ENCODE peak calls at places on chromosomes 7 and 10, in eight cellular contexts. V is prostate gland, N is GM23338, G is esophagus muscularis mucosa, X is K562, Z is breast epithelium, T is transverse colon, K is HL-60. P is an unnamed sample.

GRCh38 chr7:85554294-85554877 is 367.5 kb upstream of the SEMA3D start:
- DNase-seq in X (peak; percentile 44), V (peak; percentile 9), Z (no peak), N (peak; percentile 77), G (no peak), K (peak; percentile 19), T (no peak), P (peak; percentile 63)

GRCh38 chr7:123282181-123282580 is 82.4 kb upstream of the SLC13A1 start:
- DNase-seq in X (no peak), G (no peak), V (no peak), N (no peak), T (no peak), K (no peak), Z (no peak), P (no peak)

GRCh38 chr10:132257271-132257670 is 50.5 kb downstream of the STK32C start:
- DNase-seq in V (no peak), Z (no peak), K (no peak), X (peak; percentile 32), G (no peak), N (no peak), T (no peak), P (no peak)

GRCh38 chr10:125037145-125037544 is 95.2 kb downstream of the ZRANB1 start:
- DNase-seq in X (no peak), T (peak; percentile 46), V (no peak), Z (peak; percentile 55), G (no peak), N (peak; percentile 50), K (no peak), P (no peak)

GRCh38 chr7:134996097-134996550 is 9.8 kb downstream of the AGBL3 start:
- DNase-seq in X (no peak), T (peak; percentile 32), G (no peak), K (no peak), V (no peak), Z (no peak), N (no peak), P (no peak)

GRCh38 chr10:102504179-102504975 is 605 bp downstream of the SUFU start:
- DNase-seq in K (peak; percentile 61), N (peak; percentile 85), T (peak; percentile 29), G (no peak), X (peak; percentile 38), V (peak; percentile 21), Z (peak; percentile 30), P (peak; percentile 49)

GRCh38 chr10:122461367-122461728 is at the start of gene HTRA1:
- DNase-seq in T (peak; percentile 52), X (no peak), K (no peak), N (peak; percentile 79), Z (peak; percentile 49), G (no peak), V (peak; percentile 64), P (peak; percentile 67)

GRCh38 chr10:12937527-12937926 is 64.0 kb downstream of the CCDC3 start:
- DNase-seq in N (no peak), K (no peak), V (no peak), Z (no peak), X (no peak), G (no peak), T (no peak), P (no peak)

DNA sequence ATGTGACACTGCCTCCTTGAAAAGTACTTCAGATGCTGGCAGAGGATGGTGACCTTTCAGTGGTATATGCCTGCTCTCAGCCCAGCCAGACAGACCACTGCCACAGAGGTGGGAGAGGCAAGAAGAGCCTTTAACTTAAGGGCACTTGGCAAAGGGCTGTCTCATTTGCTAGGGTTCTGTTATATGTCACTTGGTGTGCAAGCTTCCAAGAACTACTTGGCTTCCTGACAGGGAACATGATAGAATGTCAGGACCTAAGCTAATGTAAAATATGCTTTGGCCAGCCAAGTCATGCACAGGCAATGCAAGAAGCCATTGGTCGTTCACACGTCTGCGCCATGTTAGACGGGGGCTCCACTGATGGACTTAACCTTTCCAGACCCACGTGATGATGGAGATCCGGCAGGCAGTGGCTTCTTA is 54.7 kb downstream of the RBM20 start:
- DNase-seq in Z (no peak), K (no peak), V (no peak), X (no peak), G (no peak), T (no peak), N (no peak), P (no peak)
- TF ChIP-seq POLR2AphosphoS5 in Z (no peak), K (no peak), V (no peak), X (no peak), G (peak; percentile 73), T (peak; percentile 53), N (no peak), P (no peak)

GRCh38 chr10:49398000-49398861 is 2.3 kb upstream of the DRGX start:
- DNase-seq in K (peak; percentile 36), Z (no peak), N (peak; percentile 78), G (no peak), V (no peak), T (peak; percentile 24), X (peak; percentile 88), P (peak; percentile 32)
- H3K4me3 ChIP-seq in K (peak overlapping the region; percentile 9), Z (no peak overlapping the region), N (peak overlapping the region; percentile 73), G (peak overlapping the region; percentile 33), V (no peak overlapping the region), T (no peak overlapping the region), X (no peak overlapping the region), P (no peak overlapping the region)

DNA sequence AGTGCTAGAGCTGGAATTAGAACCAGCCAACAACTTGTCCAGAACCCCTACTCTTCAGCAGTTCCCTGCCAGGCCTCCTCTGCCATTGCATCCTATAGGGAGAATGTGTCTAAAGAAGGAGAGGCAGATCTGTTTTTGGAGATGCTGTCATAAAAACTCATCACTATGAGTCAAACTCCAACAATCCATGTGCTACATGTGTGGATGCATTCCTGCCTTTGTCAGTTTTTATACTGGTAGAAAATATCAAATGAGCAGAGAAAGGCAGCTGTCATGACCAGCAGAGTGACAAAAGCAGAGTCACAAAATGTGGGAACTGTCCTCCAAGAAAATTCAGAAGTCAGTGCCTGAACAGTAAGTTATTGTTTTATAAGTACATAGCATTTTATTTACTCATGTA is 93.0 kb downstream of the ABLIM1 start:
- DNase-seq in N (no peak), V (no peak), Z (no peak), G (no peak), K (no peak), T (no peak), X (no peak), P (no peak)
- TF ChIP-seq CTCF in N (no peak), V (no peak), Z (no peak), G (no peak), K (no peak), T (no peak), X (no peak), P (no peak)

DNA sequence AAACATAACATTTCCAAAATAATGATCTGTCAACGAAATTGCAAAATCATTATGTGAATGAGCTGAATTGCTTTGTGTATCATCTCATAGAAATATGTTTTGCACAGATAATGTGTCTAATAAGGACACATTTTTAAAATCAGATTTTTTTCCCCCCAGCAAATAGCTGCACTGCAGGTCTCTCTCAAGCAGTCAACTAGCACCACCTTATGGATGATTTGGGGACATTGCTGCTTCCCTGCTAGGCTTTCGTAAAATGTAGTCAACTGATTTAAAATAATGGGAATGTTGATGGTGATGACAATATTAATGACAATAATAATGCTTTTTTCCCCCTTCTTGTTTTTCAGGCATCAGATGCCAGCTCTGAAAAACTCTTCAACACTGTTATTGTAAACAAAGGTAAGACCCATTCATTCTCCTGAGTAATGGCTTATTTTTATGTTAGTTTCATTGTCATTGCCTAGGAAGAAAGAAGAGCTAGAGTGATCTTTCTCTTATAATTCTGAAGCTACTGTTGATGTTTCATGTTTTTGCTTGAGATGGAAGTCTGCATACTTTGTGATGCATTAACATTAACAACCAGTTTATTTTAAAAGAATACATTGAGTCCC is 433.6 kb upstream of the GALNT17 start:
- DNase-seq in T (no peak), V (peak; percentile 43), K (no peak), X (peak; percentile 51), N (peak; percentile 72), G (no peak), Z (no peak), P (peak; percentile 35)
- TF ChIP-seq POLR2AphosphoS5 in T (no peak), V (peak; percentile 70), K (no peak), X (no peak), N (no peak), G (no peak), Z (no peak), P (no peak)

DNA sequence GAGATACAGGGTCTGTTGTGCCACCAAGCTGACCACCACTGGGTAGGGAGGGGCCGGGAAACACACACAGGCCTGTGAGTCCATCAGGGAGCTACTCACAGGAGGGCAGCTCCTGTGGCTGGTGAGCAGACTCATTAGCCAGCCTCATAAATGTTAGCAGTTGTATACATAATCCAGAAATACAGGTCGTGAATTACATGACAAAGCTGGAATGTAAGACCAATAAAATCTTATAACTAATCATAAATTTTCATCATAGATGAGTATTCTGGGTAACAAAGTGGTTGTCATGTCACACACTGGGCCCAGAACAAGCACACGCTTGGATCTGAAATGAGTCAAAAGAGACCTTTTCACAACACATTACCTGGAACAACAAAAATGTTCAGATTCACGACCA is 642.6 kb upstream of the AUTS2 start:
- DNase-seq in T (no peak), X (no peak), Z (no peak), G (no peak), N (no peak), V (no peak), K (no peak), P (no peak)
- H3K4me3 ChIP-seq in T (no peak overlapping the region), X (no peak overlapping the region), Z (no peak overlapping the region), G (no peak overlapping the region), N (no peak overlapping the region), V (no peak overlapping the region), K (no peak overlapping the region), P (no peak overlapping the region)

DNA sequence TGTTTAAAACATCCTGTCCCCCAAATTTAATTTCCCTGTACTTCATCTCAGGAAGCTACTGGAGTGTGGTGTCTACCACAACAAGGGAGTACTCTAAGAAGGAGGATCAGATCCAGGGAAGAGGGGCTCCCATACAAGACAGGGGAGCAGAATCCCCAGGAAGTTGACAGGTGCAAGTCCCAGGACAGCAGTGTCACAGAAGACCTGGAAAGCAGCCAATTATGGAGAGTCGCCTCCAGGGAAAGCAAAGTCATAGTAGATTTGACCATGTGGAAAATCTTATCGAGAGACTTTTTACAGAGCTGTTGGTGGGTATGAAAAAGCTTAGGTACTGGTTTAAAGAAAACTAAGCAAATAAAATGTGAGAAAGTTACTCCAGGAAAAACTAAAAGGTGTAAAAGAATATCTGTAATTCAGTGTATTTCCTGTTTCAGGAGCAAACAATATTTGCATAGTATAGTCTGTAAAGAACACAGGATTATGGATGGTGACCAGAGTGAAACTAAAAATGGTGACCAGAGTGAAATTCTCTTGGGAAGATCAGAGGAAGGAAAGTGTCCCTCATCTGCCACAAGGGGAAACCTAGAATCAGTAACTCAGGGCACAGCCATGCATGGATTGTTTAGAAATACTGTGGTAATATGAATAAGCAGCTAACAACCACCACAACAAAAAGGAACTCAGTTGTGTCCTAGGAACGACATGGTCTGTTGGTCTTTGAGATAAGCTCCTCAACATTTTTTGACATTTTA is 44.5 kb downstream of the LANCL2 start:
- DNase-seq in N (no peak), K (no peak), X (peak; percentile 63), Z (no peak), T (no peak), V (no peak), G (no peak), P (no peak)
- TF ChIP-seq CTCF in N (no peak), K (no peak), X (no peak), Z (no peak), T (peak; percentile 24), V (no peak), G (no peak), P (no peak)

GRCh38 chr10:788796-789748 is 99.6 kb upstream of the DIP2C start:
- DNase-seq in G (peak; percentile 92), N (peak; percentile 85), K (no peak), T (peak; percentile 82), X (peak; percentile 86), Z (peak; percentile 77), V (peak; percentile 80), P (peak; percentile 70)
- TF ChIP-seq POLR2AphosphoS5 in G (no peak), N (no peak), K (no peak), T (peak; percentile 11), X (no peak), Z (no peak), V (peak; percentile 37), P (no peak)

GRCh38 chr7:76409537-76409936 is at the start of gene SSC4D:
- DNase-seq in X (peak; percentile 80), G (no peak), Z (no peak), N (peak; percentile 91), T (no peak), K (no peak), V (no peak), P (no peak)
- H3K4me3 ChIP-seq in X (no peak within 1 kb of the TSS), G (no peak within 1 kb of the TSS), Z (no peak within 1 kb of the TSS), N (peak within 1 kb of the TSS; percentile 69), T (no peak within 1 kb of the TSS), K (no peak within 1 kb of the TSS), V (no peak within 1 kb of the TSS), P (no peak within 1 kb of the TSS)

P was measured in endothelial cell of umbilical vein.